ENCODE peak calls at places on chromosomes 4 and X, in ten cellular contexts. One of them, this sample, is unnamed.
A peak's percentile ranks its signal among the peaks of the same experiment; 100 is the strongest.

GRCh38 chr4:183499389-183499788 is 5.5 kb upstream of the ING2 start:
- DNase-seq in AG08395: no peak
- DNase-seq in pancreas: no peak
- DNase-seq in upper lobe of right lung: no peak
- DNase-seq in fibroblast of lung: no peak
- DNase-seq in AG20443: no peak
- DNase-seq in mammary epithelial cell: no peak
- DNase-seq in suprapubic skin: no peak
- DNase-seq in mesenteric fat pad: no peak
- DNase-seq in C1 segment of cervical spinal cord: no peak
- DNase-seq in this sample: no peak

GRCh38 chr4:169018406-169018805 is 8.4 kb upstream of the CBR4 start:
- DNase-seq in mesenteric fat pad: no peak
- DNase-seq in suprapubic skin: no peak
- DNase-seq in upper lobe of right lung: no peak
- DNase-seq in pancreas: no peak
- DNase-seq in AG20443: no peak
- DNase-seq in C1 segment of cervical spinal cord: no peak
- DNase-seq in AG08395: no peak
- DNase-seq in mammary epithelial cell: no peak
- DNase-seq in fibroblast of lung: no peak
- DNase-seq in this sample: no peak

GRCh38 chrX:68832101-68832416 is 3.2 kb downstream of the EFNB1 start:
- DNase-seq in mesenteric fat pad: peak; percentile 84
- DNase-seq in C1 segment of cervical spinal cord: no peak
- DNase-seq in upper lobe of right lung: peak; percentile 72
- DNase-seq in mammary epithelial cell: peak; percentile 58
- DNase-seq in fibroblast of lung: peak; percentile 75
- DNase-seq in suprapubic skin: peak; percentile 80
- DNase-seq in AG08395: peak; percentile 75
- DNase-seq in pancreas: no peak
- DNase-seq in AG20443: peak; percentile 80
- DNase-seq in this sample: no peak

GRCh38 chr4:59222231-59222630 is 1977.9 kb upstream of the ADGRL3 start:
- DNase-seq in pancreas: no peak
- DNase-seq in AG20443: no peak
- DNase-seq in C1 segment of cervical spinal cord: no peak
- DNase-seq in upper lobe of right lung: no peak
- DNase-seq in fibroblast of lung: no peak
- DNase-seq in AG08395: no peak
- DNase-seq in mammary epithelial cell: no peak
- DNase-seq in suprapubic skin: no peak
- DNase-seq in mesenteric fat pad: no peak
- DNase-seq in this sample: no peak

GRCh38 chrX:135632353-135632752 is 81.1 kb upstream of the CT45A1 start:
- DNase-seq in mesenteric fat pad: no peak
- DNase-seq in fibroblast of lung: no peak
- DNase-seq in suprapubic skin: no peak
- DNase-seq in AG20443: no peak
- DNase-seq in mammary epithelial cell: no peak
- DNase-seq in pancreas: no peak
- DNase-seq in upper lobe of right lung: no peak
- DNase-seq in AG08395: no peak
- DNase-seq in C1 segment of cervical spinal cord: no peak
- DNase-seq in this sample: no peak

GRCh38 chr4:57190651-57191481 is 80.7 kb upstream of the IGFBP7 start:
- DNase-seq in AG08395: peak; percentile 40
- DNase-seq in fibroblast of lung: peak; percentile 25
- DNase-seq in AG20443: peak; percentile 39
- DNase-seq in C1 segment of cervical spinal cord: no peak
- DNase-seq in upper lobe of right lung: no peak
- DNase-seq in mesenteric fat pad: no peak
- DNase-seq in mammary epithelial cell: peak; percentile 11
- DNase-seq in suprapubic skin: no peak
- DNase-seq in pancreas: no peak
- DNase-seq in this sample: no peak

GRCh38 chr4:8594097-8595038 is 1.8 kb downstream of the CPZ start:
- DNase-seq in pancreas: no peak
- DNase-seq in AG20443: peak; percentile 89
- DNase-seq in C1 segment of cervical spinal cord: no peak
- DNase-seq in upper lobe of right lung: no peak
- DNase-seq in suprapubic skin: no peak
- DNase-seq in mammary epithelial cell: peak; percentile 49
- DNase-seq in mesenteric fat pad: no peak
- DNase-seq in fibroblast of lung: peak; percentile 78
- DNase-seq in AG08395: peak; percentile 86
- DNase-seq in this sample: peak; percentile 74

GRCh38 chr4:1512738-1513660 is 106.8 kb upstream of the NKX1-1 start:
- DNase-seq in upper lobe of right lung: peak; percentile 77
- DNase-seq in AG08395: peak; percentile 54
- DNase-seq in mesenteric fat pad: no peak
- DNase-seq in mammary epithelial cell: no peak
- DNase-seq in suprapubic skin: no peak
- DNase-seq in AG20443: peak; percentile 80
- DNase-seq in fibroblast of lung: no peak
- DNase-seq in pancreas: peak; percentile 87
- DNase-seq in C1 segment of cervical spinal cord: no peak
- DNase-seq in this sample: no peak

GRCh38 chr4:143344011-143344410 is 7.3 kb downstream of the GAB1 start:
- DNase-seq in AG08395: no peak
- DNase-seq in pancreas: no peak
- DNase-seq in C1 segment of cervical spinal cord: no peak
- DNase-seq in AG20443: no peak
- DNase-seq in suprapubic skin: no peak
- DNase-seq in upper lobe of right lung: no peak
- DNase-seq in mammary epithelial cell: peak; percentile 28
- DNase-seq in fibroblast of lung: peak; percentile 23
- DNase-seq in mesenteric fat pad: no peak
- DNase-seq in this sample: no peak

GRCh38 chr4:87216469-87216868 is 3.9 kb downstream of the KLHL8 start:
- DNase-seq in AG08395: no peak
- DNase-seq in AG20443: no peak
- DNase-seq in fibroblast of lung: no peak
- DNase-seq in C1 segment of cervical spinal cord: no peak
- DNase-seq in mesenteric fat pad: no peak
- DNase-seq in upper lobe of right lung: no peak
- DNase-seq in suprapubic skin: no peak
- DNase-seq in pancreas: no peak
- DNase-seq in mammary epithelial cell: peak; percentile 9
- DNase-seq in this sample: no peak

GRCh38 chr4:108078024-108078733 is 88.5 kb downstream of the HADH start:
- DNase-seq in suprapubic skin: no peak
- DNase-seq in pancreas: no peak
- DNase-seq in mammary epithelial cell: no peak
- DNase-seq in AG08395: no peak
- DNase-seq in C1 segment of cervical spinal cord: no peak
- DNase-seq in fibroblast of lung: no peak
- DNase-seq in upper lobe of right lung: no peak
- DNase-seq in AG20443: no peak
- DNase-seq in mesenteric fat pad: no peak
- DNase-seq in this sample: no peak

GRCh38 chr4:26343041-26343403 is 22.2 kb downstream of the RBPJ start:
- DNase-seq in mammary epithelial cell: peak; percentile 52
- DNase-seq in AG08395: peak; percentile 52
- DNase-seq in mesenteric fat pad: no peak
- DNase-seq in suprapubic skin: no peak
- DNase-seq in upper lobe of right lung: no peak
- DNase-seq in AG20443: peak; percentile 25
- DNase-seq in fibroblast of lung: no peak
- DNase-seq in C1 segment of cervical spinal cord: no peak
- DNase-seq in pancreas: no peak
- DNase-seq in this sample: no peak

GRCh38 chr4:98185279-98185678 is 42.0 kb upstream of the STPG2 start:
- DNase-seq in pancreas: no peak
- DNase-seq in C1 segment of cervical spinal cord: no peak
- DNase-seq in mammary epithelial cell: no peak
- DNase-seq in fibroblast of lung: no peak
- DNase-seq in upper lobe of right lung: no peak
- DNase-seq in AG20443: no peak
- DNase-seq in suprapubic skin: no peak
- DNase-seq in AG08395: no peak
- DNase-seq in mesenteric fat pad: no peak
- DNase-seq in this sample: no peak

GRCh38 chr4:7427326-7428260 is 7.1 kb downstream of the PSAPL1 start:
- DNase-seq in mammary epithelial cell: no peak
- DNase-seq in pancreas: peak; percentile 30
- DNase-seq in AG20443: no peak
- DNase-seq in upper lobe of right lung: peak; percentile 40
- DNase-seq in mesenteric fat pad: peak; percentile 86
- DNase-seq in C1 segment of cervical spinal cord: no peak
- DNase-seq in fibroblast of lung: no peak
- DNase-seq in AG08395: no peak
- DNase-seq in suprapubic skin: peak; percentile 66
- DNase-seq in this sample: no peak

GRCh38 chr4:129138762-129139496 is 43.0 kb downstream of the C4orf33 start:
- DNase-seq in suprapubic skin: no peak
- DNase-seq in upper lobe of right lung: no peak
- DNase-seq in AG08395: no peak
- DNase-seq in pancreas: no peak
- DNase-seq in fibroblast of lung: no peak
- DNase-seq in mammary epithelial cell: peak; percentile 26
- DNase-seq in mesenteric fat pad: no peak
- DNase-seq in C1 segment of cervical spinal cord: no peak
- DNase-seq in AG20443: no peak
- DNase-seq in this sample: peak; percentile 30

GRCh38 chr4:92045718-92046117 is 258.0 kb upstream of the GRID2 start:
- DNase-seq in AG20443: no peak
- DNase-seq in mesenteric fat pad: no peak
- DNase-seq in suprapubic skin: no peak
- DNase-seq in C1 segment of cervical spinal cord: no peak
- DNase-seq in AG08395: no peak
- DNase-seq in mammary epithelial cell: no peak
- DNase-seq in upper lobe of right lung: no peak
- DNase-seq in fibroblast of lung: no peak
- DNase-seq in pancreas: no peak
- DNase-seq in this sample: no peak

GRCh38 chr4:168129802-168130201 is 37.5 kb downstream of the ANXA10 start:
- DNase-seq in pancreas: no peak
- DNase-seq in suprapubic skin: no peak
- DNase-seq in C1 segment of cervical spinal cord: no peak
- DNase-seq in fibroblast of lung: no peak
- DNase-seq in upper lobe of right lung: no peak
- DNase-seq in mammary epithelial cell: no peak
- DNase-seq in AG20443: no peak
- DNase-seq in AG08395: no peak
- DNase-seq in mesenteric fat pad: no peak
- DNase-seq in this sample: no peak

GRCh38 chrX:41326431-41326830 is 7.5 kb upstream of the DDX3X start:
- DNase-seq in fibroblast of lung: no peak
- DNase-seq in upper lobe of right lung: no peak
- DNase-seq in suprapubic skin: no peak
- DNase-seq in AG20443: no peak
- DNase-seq in AG08395: no peak
- DNase-seq in pancreas: no peak
- DNase-seq in C1 segment of cervical spinal cord: no peak
- DNase-seq in mesenteric fat pad: no peak
- DNase-seq in mammary epithelial cell: no peak
- DNase-seq in this sample: no peak

GRCh38 chr4:167031534-167032156 is 202.6 kb downstream of the SPOCK3 start:
- DNase-seq in pancreas: no peak
- DNase-seq in C1 segment of cervical spinal cord: no peak
- DNase-seq in fibroblast of lung: peak; percentile 65
- DNase-seq in AG20443: no peak
- DNase-seq in AG08395: no peak
- DNase-seq in mesenteric fat pad: no peak
- DNase-seq in mammary epithelial cell: peak; percentile 76
- DNase-seq in suprapubic skin: no peak
- DNase-seq in upper lobe of right lung: no peak
- DNase-seq in this sample: peak; percentile 23

GRCh38 chrX:30196322-30196721 is 19.0 kb upstream of the MAGEB2 start:
- DNase-seq in AG20443: peak; percentile 15
- DNase-seq in pancreas: no peak
- DNase-seq in C1 segment of cervical spinal cord: no peak
- DNase-seq in fibroblast of lung: peak; percentile 1
- DNase-seq in AG08395: peak; percentile 13
- DNase-seq in suprapubic skin: no peak
- DNase-seq in upper lobe of right lung: no peak
- DNase-seq in mesenteric fat pad: no peak
- DNase-seq in mammary epithelial cell: peak; percentile 1
- DNase-seq in this sample: peak; percentile 28

GRCh38 chr4:189436207-189436606 is 504.5 kb upstream of the FRG1 start:
- DNase-seq in mesenteric fat pad: no peak
- DNase-seq in AG20443: no peak
- DNase-seq in suprapubic skin: no peak
- DNase-seq in upper lobe of right lung: no peak
- DNase-seq in AG08395: no peak
- DNase-seq in mammary epithelial cell: no peak
- DNase-seq in fibroblast of lung: no peak
- DNase-seq in pancreas: no peak
- DNase-seq in C1 segment of cervical spinal cord: no peak
- DNase-seq in this sample: no peak

GRCh38 chr4:10765386-10765785 is 80.8 kb upstream of the CLNK start:
- DNase-seq in pancreas: no peak
- DNase-seq in AG20443: no peak
- DNase-seq in fibroblast of lung: no peak
- DNase-seq in AG08395: no peak
- DNase-seq in suprapubic skin: no peak
- DNase-seq in upper lobe of right lung: no peak
- DNase-seq in mesenteric fat pad: no peak
- DNase-seq in C1 segment of cervical spinal cord: no peak
- DNase-seq in mammary epithelial cell: no peak
- DNase-seq in this sample: no peak

GRCh38 chr4:7787681-7788141 is 151.9 kb downstream of the AFAP1 start:
- DNase-seq in AG08395: no peak
- DNase-seq in pancreas: no peak
- DNase-seq in mesenteric fat pad: no peak
- DNase-seq in upper lobe of right lung: no peak
- DNase-seq in C1 segment of cervical spinal cord: no peak
- DNase-seq in AG20443: no peak
- DNase-seq in fibroblast of lung: no peak
- DNase-seq in suprapubic skin: no peak
- DNase-seq in mammary epithelial cell: no peak
- DNase-seq in this sample: no peak

GRCh38 chr4:560731-561211 is 15.3 kb downstream of the TMEM271 start:
- DNase-seq in upper lobe of right lung: no peak
- DNase-seq in AG20443: no peak
- DNase-seq in mesenteric fat pad: no peak
- DNase-seq in suprapubic skin: no peak
- DNase-seq in pancreas: no peak
- DNase-seq in AG08395: no peak
- DNase-seq in mammary epithelial cell: no peak
- DNase-seq in C1 segment of cervical spinal cord: no peak
- DNase-seq in fibroblast of lung: no peak
- DNase-seq in this sample: no peak

GRCh38 chr4:176718881-176719280 is 73.8 kb downstream of the VEGFC start:
- DNase-seq in AG20443: no peak
- DNase-seq in mammary epithelial cell: no peak
- DNase-seq in pancreas: no peak
- DNase-seq in upper lobe of right lung: no peak
- DNase-seq in mesenteric fat pad: no peak
- DNase-seq in AG08395: no peak
- DNase-seq in C1 segment of cervical spinal cord: no peak
- DNase-seq in suprapubic skin: no peak
- DNase-seq in fibroblast of lung: no peak
- DNase-seq in this sample: no peak

GRCh38 chrX:108198420-108198819 is 106.8 kb downstream of the ATG4A start:
- DNase-seq in mammary epithelial cell: no peak
- DNase-seq in mesenteric fat pad: no peak
- DNase-seq in AG08395: no peak
- DNase-seq in pancreas: no peak
- DNase-seq in C1 segment of cervical spinal cord: no peak
- DNase-seq in upper lobe of right lung: no peak
- DNase-seq in suprapubic skin: no peak
- DNase-seq in AG20443: no peak
- DNase-seq in fibroblast of lung: peak; percentile 67
- DNase-seq in this sample: no peak

GRCh38 chrX:15143050-15143824 is 126.6 kb downstream of the ASB9 start:
- DNase-seq in fibroblast of lung: peak; percentile 41
- DNase-seq in mammary epithelial cell: peak; percentile 34
- DNase-seq in upper lobe of right lung: peak; percentile 48
- DNase-seq in AG20443: peak; percentile 21
- DNase-seq in C1 segment of cervical spinal cord: no peak
- DNase-seq in suprapubic skin: no peak
- DNase-seq in AG08395: peak; percentile 43
- DNase-seq in mesenteric fat pad: no peak
- DNase-seq in pancreas: peak; percentile 76
- DNase-seq in this sample: peak; percentile 17

GRCh38 chr4:40998680-40999358 is 215.5 kb downstream of the APBB2 start:
- DNase-seq in fibroblast of lung: peak; percentile 34
- DNase-seq in upper lobe of right lung: no peak
- DNase-seq in mammary epithelial cell: peak; percentile 77
- DNase-seq in C1 segment of cervical spinal cord: no peak
- DNase-seq in suprapubic skin: no peak
- DNase-seq in pancreas: no peak
- DNase-seq in AG20443: no peak
- DNase-seq in AG08395: peak; percentile 65
- DNase-seq in mesenteric fat pad: no peak
- DNase-seq in this sample: peak; percentile 83